ENCODE peak calls at places on chromosomes 1 and 21, in eight cellular contexts. One of them, this sample, is unnamed.

GRCh38 chr1:43531906-43532584 is 1.4 kb downstream of the PTPRF start:
- DNase-seq in endothelial cell of umbilical vein: no peak
- DNase-seq in spleen: no peak
- DNase-seq in vagina: no peak
- DNase-seq in prostate gland: no peak
- DNase-seq in sigmoid colon: no peak
- DNase-seq in breast epithelium: no peak
- DNase-seq in Panc1: no peak
- DNase-seq in this sample: no peak

GRCh38 chr1:223016890-223017289 is 126.2 kb downstream of the TLR5 start:
- DNase-seq in endothelial cell of umbilical vein: no peak
- DNase-seq in spleen: peak
- DNase-seq in vagina: no peak
- DNase-seq in prostate gland: no peak
- DNase-seq in sigmoid colon: no peak
- DNase-seq in breast epithelium: no peak
- DNase-seq in Panc1: no peak
- DNase-seq in this sample: no peak

GRCh38 chr1:60227581-60228252 is 154.1 kb upstream of the C1orf87 start:
- DNase-seq in endothelial cell of umbilical vein: peak
- DNase-seq in spleen: no peak
- DNase-seq in vagina: no peak
- DNase-seq in prostate gland: no peak
- DNase-seq in sigmoid colon: no peak
- DNase-seq in breast epithelium: no peak
- DNase-seq in Panc1: no peak
- DNase-seq in this sample: no peak

GRCh38 chr1:40945491-40945973 is 34.0 kb upstream of the CTPS1 start:
- DNase-seq in endothelial cell of umbilical vein: no peak
- DNase-seq in spleen: no peak
- DNase-seq in vagina: no peak
- DNase-seq in prostate gland: no peak
- DNase-seq in sigmoid colon: no peak
- DNase-seq in breast epithelium: no peak
- DNase-seq in Panc1: no peak
- DNase-seq in this sample: no peak

GRCh38 chr1:41607810-41608209 is 123.3 kb upstream of the EDN2 start:
- DNase-seq in endothelial cell of umbilical vein: no peak
- DNase-seq in spleen: no peak
- DNase-seq in vagina: peak
- DNase-seq in prostate gland: no peak
- DNase-seq in sigmoid colon: peak
- DNase-seq in breast epithelium: no peak
- DNase-seq in Panc1: no peak
- DNase-seq in this sample: no peak

GRCh38 chr1:205942631-205943159 is 561 bp downstream of the SLC26A9 start:
- DNase-seq in endothelial cell of umbilical vein: no peak
- DNase-seq in spleen: no peak
- DNase-seq in vagina: no peak
- DNase-seq in prostate gland: no peak
- DNase-seq in sigmoid colon: no peak
- DNase-seq in breast epithelium: no peak
- DNase-seq in Panc1: no peak
- DNase-seq in this sample: no peak

GRCh38 chr1:175132456-175132855 is 60.1 kb downstream of the KIAA0040 start:
- DNase-seq in endothelial cell of umbilical vein: no peak
- DNase-seq in spleen: no peak
- DNase-seq in vagina: peak
- DNase-seq in prostate gland: no peak
- DNase-seq in sigmoid colon: no peak
- DNase-seq in breast epithelium: no peak
- DNase-seq in Panc1: no peak
- DNase-seq in this sample: no peak

GRCh38 chr21:42125571-42126544 is 54.7 kb downstream of the UMODL1 start:
- DNase-seq in endothelial cell of umbilical vein: no peak
- DNase-seq in spleen: peak
- DNase-seq in vagina: no peak
- DNase-seq in prostate gland: no peak
- DNase-seq in sigmoid colon: no peak
- DNase-seq in breast epithelium: no peak
- DNase-seq in Panc1: no peak
- DNase-seq in this sample: no peak

GRCh38 chr1:197677752-197678295 is 97.5 kb downstream of the DENND1B start:
- DNase-seq in endothelial cell of umbilical vein: no peak
- DNase-seq in spleen: no peak
- DNase-seq in vagina: no peak
- DNase-seq in prostate gland: no peak
- DNase-seq in sigmoid colon: no peak
- DNase-seq in breast epithelium: no peak
- DNase-seq in Panc1: no peak
- DNase-seq in this sample: no peak

GRCh38 chr21:44375281-44375651 is 21.8 kb downstream of the TRPM2 start:
- DNase-seq in endothelial cell of umbilical vein: no peak
- DNase-seq in spleen: peak
- DNase-seq in vagina: no peak
- DNase-seq in prostate gland: no peak
- DNase-seq in sigmoid colon: no peak
- DNase-seq in breast epithelium: no peak
- DNase-seq in Panc1: no peak
- DNase-seq in this sample: no peak

GRCh38 chr1:39692152-39693064 is 1.2 kb upstream of the HPCAL4 start:
- DNase-seq in endothelial cell of umbilical vein: no peak
- DNase-seq in spleen: no peak
- DNase-seq in vagina: no peak
- DNase-seq in prostate gland: no peak
- DNase-seq in sigmoid colon: no peak
- DNase-seq in breast epithelium: no peak
- DNase-seq in Panc1: no peak
- DNase-seq in this sample: no peak

GRCh38 chr1:3261969-3262579 is 192.4 kb upstream of the ARHGEF16 start:
- DNase-seq in endothelial cell of umbilical vein: no peak
- DNase-seq in spleen: no peak
- DNase-seq in vagina: no peak
- DNase-seq in prostate gland: no peak
- DNase-seq in sigmoid colon: no peak
- DNase-seq in breast epithelium: no peak
- DNase-seq in Panc1: no peak
- DNase-seq in this sample: no peak

GRCh38 chr1:35442737-35443136 is 114.5 kb downstream of the KIAA0319L start:
- DNase-seq in endothelial cell of umbilical vein: no peak
- DNase-seq in spleen: no peak
- DNase-seq in vagina: no peak
- DNase-seq in prostate gland: no peak
- DNase-seq in sigmoid colon: no peak
- DNase-seq in breast epithelium: no peak
- DNase-seq in Panc1: no peak
- DNase-seq in this sample: peak

GRCh38 chr1:20192871-20193411 is 6.6 kb upstream of the PLA2G2C start:
- DNase-seq in endothelial cell of umbilical vein: no peak
- DNase-seq in spleen: no peak
- DNase-seq in vagina: no peak
- DNase-seq in prostate gland: no peak
- DNase-seq in sigmoid colon: no peak
- DNase-seq in breast epithelium: no peak
- DNase-seq in Panc1: no peak
- DNase-seq in this sample: no peak

GRCh38 chr1:174157157-174157806 is 2.0 kb upstream of the RABGAP1L start:
- DNase-seq in endothelial cell of umbilical vein: no peak
- DNase-seq in spleen: no peak
- DNase-seq in vagina: no peak
- DNase-seq in prostate gland: no peak
- DNase-seq in sigmoid colon: no peak
- DNase-seq in breast epithelium: no peak
- DNase-seq in Panc1: no peak
- DNase-seq in this sample: no peak

GRCh38 chr1:20617157-20617487 is 16.1 kb upstream of the PINK1 start:
- DNase-seq in endothelial cell of umbilical vein: no peak
- DNase-seq in spleen: no peak
- DNase-seq in vagina: no peak
- DNase-seq in prostate gland: no peak
- DNase-seq in sigmoid colon: no peak
- DNase-seq in breast epithelium: no peak
- DNase-seq in Panc1: no peak
- DNase-seq in this sample: no peak

GRCh38 chr21:33089439-33089838 is 19.5 kb downstream of the OLIG1 start:
- DNase-seq in endothelial cell of umbilical vein: no peak
- DNase-seq in spleen: no peak
- DNase-seq in vagina: no peak
- DNase-seq in prostate gland: no peak
- DNase-seq in sigmoid colon: no peak
- DNase-seq in breast epithelium: no peak
- DNase-seq in Panc1: no peak
- DNase-seq in this sample: no peak

GRCh38 chr21:45269861-45270260 is 17.8 kb downstream of the POFUT2 start:
- DNase-seq in endothelial cell of umbilical vein: no peak
- DNase-seq in spleen: peak
- DNase-seq in vagina: no peak
- DNase-seq in prostate gland: no peak
- DNase-seq in sigmoid colon: peak
- DNase-seq in breast epithelium: peak
- DNase-seq in Panc1: no peak
- DNase-seq in this sample: no peak

DNA sequence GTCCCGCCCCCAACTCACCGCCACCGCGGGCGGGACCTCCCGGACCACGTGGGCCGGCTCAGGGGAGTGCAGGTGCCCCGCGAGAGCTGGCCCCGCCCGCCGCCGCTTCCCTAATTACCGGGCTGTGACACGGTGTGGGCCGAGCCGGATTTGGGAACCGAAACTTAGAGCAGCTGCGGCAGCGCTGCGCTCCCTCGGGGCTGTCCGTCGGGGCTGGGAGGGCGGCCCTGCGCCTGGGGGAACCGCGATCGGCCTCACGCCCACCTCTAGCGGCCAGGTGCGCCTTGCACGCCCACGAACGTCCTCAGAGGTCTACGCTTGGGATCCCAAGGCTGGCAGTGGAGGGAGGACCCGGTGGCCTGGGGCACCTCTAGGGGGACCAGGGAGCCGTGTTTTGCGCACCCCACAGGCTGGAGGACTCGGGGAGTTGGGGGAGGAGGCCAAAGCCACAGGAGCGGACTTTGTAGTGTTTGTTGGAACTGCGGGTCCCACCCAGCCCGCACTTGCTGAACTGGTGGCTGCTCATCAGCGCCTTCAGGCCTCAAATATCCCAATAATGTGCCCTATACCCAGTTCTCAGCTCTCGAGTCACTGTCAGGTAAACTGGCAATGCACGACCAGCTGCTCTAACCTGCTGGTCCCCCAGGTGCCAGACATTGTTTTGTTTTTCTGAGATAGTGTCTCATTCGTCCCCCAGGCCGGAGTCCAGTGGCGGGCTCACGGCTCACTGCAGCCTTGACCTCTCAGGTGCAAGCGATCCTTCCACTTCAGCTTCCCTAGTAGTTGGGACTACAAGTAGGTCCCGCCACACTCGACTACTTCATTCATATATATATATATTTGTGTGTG is 781 bp upstream of the NADK start:
- DNase-seq in endothelial cell of umbilical vein: no peak
- DNase-seq in spleen: peak
- DNase-seq in vagina: no peak
- DNase-seq in prostate gland: peak
- DNase-seq in sigmoid colon: peak
- DNase-seq in breast epithelium: peak
- DNase-seq in Panc1: no peak
- DNase-seq in this sample: no peak
- TF ChIP-seq POLR2AphosphoS5 in endothelial cell of umbilical vein: peak
- TF ChIP-seq POLR2AphosphoS5 in spleen: peak
- TF ChIP-seq POLR2AphosphoS5 in vagina: no peak
- TF ChIP-seq POLR2AphosphoS5 in prostate gland: peak
- TF ChIP-seq POLR2AphosphoS5 in sigmoid colon: no peak
- TF ChIP-seq POLR2AphosphoS5 in breast epithelium: peak
- TF ChIP-seq POLR2AphosphoS5 in Panc1: peak
- TF ChIP-seq POLR2AphosphoS5 in this sample: peak

DNA sequence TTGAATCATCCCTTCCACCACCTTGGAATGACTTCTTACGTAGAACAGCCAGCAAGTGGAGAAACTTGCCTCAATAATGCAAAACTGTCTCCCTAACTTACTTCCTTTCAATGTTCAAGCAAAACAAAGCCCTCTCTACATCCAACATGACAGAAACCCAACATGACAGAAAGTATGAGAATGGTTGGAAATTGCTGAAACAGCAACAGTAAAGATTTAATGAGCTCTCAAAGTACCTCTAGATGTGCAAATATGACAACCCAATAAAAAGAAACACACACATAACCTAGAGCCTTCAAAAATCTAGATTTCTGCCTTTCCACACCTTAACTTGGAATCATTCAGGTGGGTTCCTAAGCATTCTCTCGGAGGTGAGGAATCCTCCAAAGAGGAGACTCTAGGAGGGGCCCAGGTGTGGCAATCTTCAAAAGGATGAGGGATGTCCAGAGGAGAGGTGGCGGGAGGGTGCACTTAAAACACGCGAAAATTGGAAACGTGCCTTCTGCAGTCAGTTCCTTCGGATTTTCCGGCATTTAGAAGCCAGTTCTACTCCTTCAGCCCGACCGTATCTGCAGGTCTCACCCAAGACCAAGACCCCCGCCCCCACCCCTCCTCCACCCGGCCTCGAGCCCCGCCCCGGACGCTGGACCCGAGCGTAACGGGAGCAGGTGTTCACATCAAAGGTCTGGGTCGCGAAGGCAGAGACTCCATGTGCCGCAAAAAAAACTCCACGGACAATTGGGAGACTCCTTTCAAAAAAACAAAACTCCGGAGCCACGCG is 996 bp upstream of the MGST3 start:
- DNase-seq in endothelial cell of umbilical vein: no peak
- DNase-seq in spleen: no peak
- DNase-seq in vagina: peak
- DNase-seq in prostate gland: peak
- DNase-seq in sigmoid colon: no peak
- DNase-seq in breast epithelium: no peak
- DNase-seq in Panc1: no peak
- DNase-seq in this sample: no peak
- TF ChIP-seq POLR2AphosphoS5 in endothelial cell of umbilical vein: no peak
- TF ChIP-seq POLR2AphosphoS5 in spleen: no peak
- TF ChIP-seq POLR2AphosphoS5 in vagina: no peak
- TF ChIP-seq POLR2AphosphoS5 in prostate gland: no peak
- TF ChIP-seq POLR2AphosphoS5 in sigmoid colon: no peak
- TF ChIP-seq POLR2AphosphoS5 in breast epithelium: no peak
- TF ChIP-seq POLR2AphosphoS5 in Panc1: no peak
- TF ChIP-seq POLR2AphosphoS5 in this sample: no peak

DNA sequence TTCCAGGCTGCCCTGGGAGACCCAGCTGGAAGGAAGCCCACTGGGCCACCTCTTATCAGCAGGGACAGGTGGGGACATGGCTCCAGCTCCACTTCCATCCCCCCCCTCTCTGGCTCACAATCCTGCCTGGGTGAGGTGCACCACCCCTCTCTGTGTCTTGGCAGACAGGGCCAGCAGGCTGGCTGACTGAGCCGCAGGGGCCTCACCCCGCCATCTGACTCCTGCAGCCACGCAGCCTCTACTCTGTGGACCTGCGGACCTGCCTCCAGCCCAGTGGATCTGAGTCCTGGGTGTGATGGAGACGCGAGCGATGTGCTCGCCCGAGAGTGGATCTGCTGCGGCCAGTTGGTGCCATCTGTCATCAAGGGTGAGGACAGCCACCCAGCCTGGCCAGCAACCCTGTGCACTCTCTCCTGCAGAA is 30.1 kb downstream of the RCC2 start:
- DNase-seq in endothelial cell of umbilical vein: no peak
- DNase-seq in spleen: no peak
- DNase-seq in vagina: no peak
- DNase-seq in prostate gland: no peak
- DNase-seq in sigmoid colon: no peak
- DNase-seq in breast epithelium: peak
- DNase-seq in Panc1: no peak
- DNase-seq in this sample: no peak
- TF ChIP-seq POLR2AphosphoS5 in endothelial cell of umbilical vein: no peak
- TF ChIP-seq POLR2AphosphoS5 in spleen: peak
- TF ChIP-seq POLR2AphosphoS5 in vagina: no peak
- TF ChIP-seq POLR2AphosphoS5 in prostate gland: no peak
- TF ChIP-seq POLR2AphosphoS5 in sigmoid colon: no peak
- TF ChIP-seq POLR2AphosphoS5 in breast epithelium: no peak
- TF ChIP-seq POLR2AphosphoS5 in Panc1: no peak
- TF ChIP-seq POLR2AphosphoS5 in this sample: no peak

GRCh38 chr1:226940029-226940805 is at the start of gene COQ8A:
- DNase-seq in endothelial cell of umbilical vein: peak
- DNase-seq in spleen: peak
- DNase-seq in vagina: peak
- DNase-seq in prostate gland: peak
- DNase-seq in sigmoid colon: peak
- DNase-seq in breast epithelium: peak
- DNase-seq in Panc1: peak
- DNase-seq in this sample: peak
- TF ChIP-seq POLR2AphosphoS5 in endothelial cell of umbilical vein: peak
- TF ChIP-seq POLR2AphosphoS5 in spleen: peak
- TF ChIP-seq POLR2AphosphoS5 in vagina: peak
- TF ChIP-seq POLR2AphosphoS5 in prostate gland: peak
- TF ChIP-seq POLR2AphosphoS5 in sigmoid colon: no peak
- TF ChIP-seq POLR2AphosphoS5 in breast epithelium: no peak
- TF ChIP-seq POLR2AphosphoS5 in Panc1: no peak
- TF ChIP-seq POLR2AphosphoS5 in this sample: peak